ENCODE peak calls at places on chromosome 20, in nine cellular contexts. One of them, this sample, is unnamed.

GRCh38 chr20:19404836-19405235 is 192.4 kb downstream of the SLC24A3 start:
- DNase-seq in A172: peak
- DNase-seq in neuronal stem cell: no peak
- DNase-seq in RCC 7860: no peak
- DNase-seq in kidney epithelial cell: no peak
- DNase-seq in T-helper 9 cell: no peak
- DNase-seq in central memory CD4-positive, alpha-beta T cell: no peak
- DNase-seq in kidney glomerular epithelial cell: no peak
- DNase-seq in naive thymus-derived CD4-positive, alpha-beta T cell: no peak
- DNase-seq in this sample: no peak

GRCh38 chr20:24765316-24766142 is 183.5 kb upstream of the CST7 start:
- DNase-seq in A172: no peak
- DNase-seq in neuronal stem cell: no peak
- DNase-seq in RCC 7860: no peak
- DNase-seq in kidney epithelial cell: no peak
- DNase-seq in T-helper 9 cell: no peak
- DNase-seq in central memory CD4-positive, alpha-beta T cell: no peak
- DNase-seq in kidney glomerular epithelial cell: no peak
- DNase-seq in naive thymus-derived CD4-positive, alpha-beta T cell: no peak
- DNase-seq in this sample: no peak

GRCh38 chr20:37505263-37506165 is 15.5 kb upstream of the NNAT start:
- DNase-seq in A172: no peak
- DNase-seq in neuronal stem cell: no peak
- DNase-seq in RCC 7860: no peak
- DNase-seq in kidney epithelial cell: no peak
- DNase-seq in T-helper 9 cell: no peak
- DNase-seq in central memory CD4-positive, alpha-beta T cell: no peak
- DNase-seq in kidney glomerular epithelial cell: no peak
- DNase-seq in naive thymus-derived CD4-positive, alpha-beta T cell: no peak
- DNase-seq in this sample: no peak

GRCh38 chr20:25195014-25195961 is at the start of gene ENTPD6:
- DNase-seq in A172: peak
- DNase-seq in neuronal stem cell: peak
- DNase-seq in RCC 7860: peak
- DNase-seq in kidney epithelial cell: peak
- DNase-seq in T-helper 9 cell: peak
- DNase-seq in central memory CD4-positive, alpha-beta T cell: peak
- DNase-seq in kidney glomerular epithelial cell: peak
- DNase-seq in naive thymus-derived CD4-positive, alpha-beta T cell: peak
- DNase-seq in this sample: peak

GRCh38 chr20:10954137-10954840 is 280.5 kb upstream of the JAG1 start:
- DNase-seq in A172: peak
- DNase-seq in neuronal stem cell: no peak
- DNase-seq in RCC 7860: peak
- DNase-seq in kidney epithelial cell: peak
- DNase-seq in T-helper 9 cell: no peak
- DNase-seq in central memory CD4-positive, alpha-beta T cell: no peak
- DNase-seq in kidney glomerular epithelial cell: peak
- DNase-seq in naive thymus-derived CD4-positive, alpha-beta T cell: no peak
- DNase-seq in this sample: no peak

GRCh38 chr20:378961-379336 is 1.6 kb upstream of the TRIB3 start:
- DNase-seq in A172: no peak
- DNase-seq in neuronal stem cell: no peak
- DNase-seq in RCC 7860: no peak
- DNase-seq in kidney epithelial cell: no peak
- DNase-seq in T-helper 9 cell: no peak
- DNase-seq in central memory CD4-positive, alpha-beta T cell: no peak
- DNase-seq in kidney glomerular epithelial cell: no peak
- DNase-seq in naive thymus-derived CD4-positive, alpha-beta T cell: no peak
- DNase-seq in this sample: no peak

GRCh38 chr20:60694763-60695162 is 557.3 kb upstream of the CDH4 start:
- DNase-seq in A172: no peak
- DNase-seq in neuronal stem cell: no peak
- DNase-seq in RCC 7860: peak
- DNase-seq in kidney epithelial cell: peak
- DNase-seq in T-helper 9 cell: no peak
- DNase-seq in central memory CD4-positive, alpha-beta T cell: no peak
- DNase-seq in kidney glomerular epithelial cell: no peak
- DNase-seq in naive thymus-derived CD4-positive, alpha-beta T cell: no peak
- DNase-seq in this sample: no peak

GRCh38 chr20:44112456-44112855 is 74.5 kb downstream of the JPH2 start:
- DNase-seq in A172: no peak
- DNase-seq in neuronal stem cell: no peak
- DNase-seq in RCC 7860: no peak
- DNase-seq in kidney epithelial cell: no peak
- DNase-seq in T-helper 9 cell: no peak
- DNase-seq in central memory CD4-positive, alpha-beta T cell: no peak
- DNase-seq in kidney glomerular epithelial cell: no peak
- DNase-seq in naive thymus-derived CD4-positive, alpha-beta T cell: no peak
- DNase-seq in this sample: no peak

GRCh38 chr20:38729767-38730166 is 5.5 kb downstream of the SLC32A1 start:
- DNase-seq in A172: no peak
- DNase-seq in neuronal stem cell: no peak
- DNase-seq in RCC 7860: no peak
- DNase-seq in kidney epithelial cell: no peak
- DNase-seq in T-helper 9 cell: no peak
- DNase-seq in central memory CD4-positive, alpha-beta T cell: no peak
- DNase-seq in kidney glomerular epithelial cell: no peak
- DNase-seq in naive thymus-derived CD4-positive, alpha-beta T cell: no peak
- DNase-seq in this sample: no peak

GRCh38 chr20:49993301-49993751 is 10.5 kb downstream of the SNAI1 start:
- DNase-seq in A172: no peak
- DNase-seq in neuronal stem cell: no peak
- DNase-seq in RCC 7860: no peak
- DNase-seq in kidney epithelial cell: no peak
- DNase-seq in T-helper 9 cell: no peak
- DNase-seq in central memory CD4-positive, alpha-beta T cell: no peak
- DNase-seq in kidney glomerular epithelial cell: no peak
- DNase-seq in naive thymus-derived CD4-positive, alpha-beta T cell: no peak
- DNase-seq in this sample: no peak

GRCh38 chr20:24732076-24732475 is 217.0 kb upstream of the CST7 start:
- DNase-seq in A172: no peak
- DNase-seq in neuronal stem cell: no peak
- DNase-seq in RCC 7860: no peak
- DNase-seq in kidney epithelial cell: no peak
- DNase-seq in T-helper 9 cell: no peak
- DNase-seq in central memory CD4-positive, alpha-beta T cell: no peak
- DNase-seq in kidney glomerular epithelial cell: no peak
- DNase-seq in naive thymus-derived CD4-positive, alpha-beta T cell: no peak
- DNase-seq in this sample: no peak

GRCh38 chr20:46022411-46023147 is 6.4 kb upstream of the SLC12A5 start:
- DNase-seq in A172: peak
- DNase-seq in neuronal stem cell: no peak
- DNase-seq in RCC 7860: no peak
- DNase-seq in kidney epithelial cell: no peak
- DNase-seq in T-helper 9 cell: peak
- DNase-seq in central memory CD4-positive, alpha-beta T cell: peak
- DNase-seq in kidney glomerular epithelial cell: peak
- DNase-seq in naive thymus-derived CD4-positive, alpha-beta T cell: peak
- DNase-seq in this sample: peak

GRCh38 chr20:36061754-36062153 is 92.8 kb upstream of the EPB41L1 start:
- DNase-seq in A172: no peak
- DNase-seq in neuronal stem cell: no peak
- DNase-seq in RCC 7860: no peak
- DNase-seq in kidney epithelial cell: no peak
- DNase-seq in T-helper 9 cell: no peak
- DNase-seq in central memory CD4-positive, alpha-beta T cell: no peak
- DNase-seq in kidney glomerular epithelial cell: no peak
- DNase-seq in naive thymus-derived CD4-positive, alpha-beta T cell: no peak
- DNase-seq in this sample: no peak

GRCh38 chr20:3616250-3616649 is 46.9 kb downstream of the GFRA4 start:
- DNase-seq in A172: peak
- DNase-seq in neuronal stem cell: no peak
- DNase-seq in RCC 7860: peak
- DNase-seq in kidney epithelial cell: peak
- DNase-seq in T-helper 9 cell: no peak
- DNase-seq in central memory CD4-positive, alpha-beta T cell: no peak
- DNase-seq in kidney glomerular epithelial cell: peak
- DNase-seq in naive thymus-derived CD4-positive, alpha-beta T cell: no peak
- DNase-seq in this sample: no peak

GRCh38 chr20:3514012-3514642 is 43.3 kb downstream of the ATRN start:
- DNase-seq in A172: no peak
- DNase-seq in neuronal stem cell: no peak
- DNase-seq in RCC 7860: no peak
- DNase-seq in kidney epithelial cell: no peak
- DNase-seq in T-helper 9 cell: no peak
- DNase-seq in central memory CD4-positive, alpha-beta T cell: no peak
- DNase-seq in kidney glomerular epithelial cell: no peak
- DNase-seq in naive thymus-derived CD4-positive, alpha-beta T cell: no peak
- DNase-seq in this sample: no peak

GRCh38 chr20:4726710-4727391 is 5.1 kb downstream of the PRND start:
- DNase-seq in A172: peak
- DNase-seq in neuronal stem cell: no peak
- DNase-seq in RCC 7860: no peak
- DNase-seq in kidney epithelial cell: no peak
- DNase-seq in T-helper 9 cell: no peak
- DNase-seq in central memory CD4-positive, alpha-beta T cell: peak
- DNase-seq in kidney glomerular epithelial cell: no peak
- DNase-seq in naive thymus-derived CD4-positive, alpha-beta T cell: peak
- DNase-seq in this sample: no peak

GRCh38 chr20:32845786-32846185 is 12.9 kb upstream of the EFCAB8 start:
- DNase-seq in A172: no peak
- DNase-seq in neuronal stem cell: no peak
- DNase-seq in RCC 7860: no peak
- DNase-seq in kidney epithelial cell: no peak
- DNase-seq in T-helper 9 cell: no peak
- DNase-seq in central memory CD4-positive, alpha-beta T cell: no peak
- DNase-seq in kidney glomerular epithelial cell: no peak
- DNase-seq in naive thymus-derived CD4-positive, alpha-beta T cell: no peak
- DNase-seq in this sample: no peak

GRCh38 chr20:15708984-15709598 is 864.2 kb downstream of the KIF16B start:
- DNase-seq in A172: peak
- DNase-seq in neuronal stem cell: no peak
- DNase-seq in RCC 7860: no peak
- DNase-seq in kidney epithelial cell: no peak
- DNase-seq in T-helper 9 cell: peak
- DNase-seq in central memory CD4-positive, alpha-beta T cell: no peak
- DNase-seq in kidney glomerular epithelial cell: no peak
- DNase-seq in naive thymus-derived CD4-positive, alpha-beta T cell: peak
- DNase-seq in this sample: peak

GRCh38 chr20:33915726-33916331 is 77.9 kb upstream of the RALY start:
- DNase-seq in A172: peak
- DNase-seq in neuronal stem cell: no peak
- DNase-seq in RCC 7860: no peak
- DNase-seq in kidney epithelial cell: no peak
- DNase-seq in T-helper 9 cell: peak
- DNase-seq in central memory CD4-positive, alpha-beta T cell: peak
- DNase-seq in kidney glomerular epithelial cell: no peak
- DNase-seq in naive thymus-derived CD4-positive, alpha-beta T cell: peak
- DNase-seq in this sample: peak

GRCh38 chr20:54132612-54133433 is 41.0 kb downstream of the CYP24A1 start:
- DNase-seq in A172: peak
- DNase-seq in neuronal stem cell: peak
- DNase-seq in RCC 7860: peak
- DNase-seq in kidney epithelial cell: peak
- DNase-seq in T-helper 9 cell: no peak
- DNase-seq in central memory CD4-positive, alpha-beta T cell: no peak
- DNase-seq in kidney glomerular epithelial cell: peak
- DNase-seq in naive thymus-derived CD4-positive, alpha-beta T cell: no peak
- DNase-seq in this sample: peak

GRCh38 chr20:56204206-56204605 is 44.3 kb upstream of the MC3R start:
- DNase-seq in A172: no peak
- DNase-seq in neuronal stem cell: no peak
- DNase-seq in RCC 7860: no peak
- DNase-seq in kidney epithelial cell: no peak
- DNase-seq in T-helper 9 cell: no peak
- DNase-seq in central memory CD4-positive, alpha-beta T cell: no peak
- DNase-seq in kidney glomerular epithelial cell: no peak
- DNase-seq in naive thymus-derived CD4-positive, alpha-beta T cell: no peak
- DNase-seq in this sample: no peak

GRCh38 chr20:555933-556332 is 12.3 kb upstream of the CSNK2A1 start:
- DNase-seq in A172: peak
- DNase-seq in neuronal stem cell: no peak
- DNase-seq in RCC 7860: peak
- DNase-seq in kidney epithelial cell: no peak
- DNase-seq in T-helper 9 cell: no peak
- DNase-seq in central memory CD4-positive, alpha-beta T cell: no peak
- DNase-seq in kidney glomerular epithelial cell: peak
- DNase-seq in naive thymus-derived CD4-positive, alpha-beta T cell: no peak
- DNase-seq in this sample: peak

GRCh38 chr20:59820204-59821041 is 113.0 kb downstream of the SYCP2 start:
- DNase-seq in A172: no peak
- DNase-seq in neuronal stem cell: no peak
- DNase-seq in RCC 7860: no peak
- DNase-seq in kidney epithelial cell: no peak
- DNase-seq in T-helper 9 cell: no peak
- DNase-seq in central memory CD4-positive, alpha-beta T cell: no peak
- DNase-seq in kidney glomerular epithelial cell: no peak
- DNase-seq in naive thymus-derived CD4-positive, alpha-beta T cell: no peak
- DNase-seq in this sample: no peak

GRCh38 chr20:36106606-36107005 is 47.9 kb upstream of the EPB41L1 start:
- DNase-seq in A172: no peak
- DNase-seq in neuronal stem cell: no peak
- DNase-seq in RCC 7860: peak
- DNase-seq in kidney epithelial cell: no peak
- DNase-seq in T-helper 9 cell: no peak
- DNase-seq in central memory CD4-positive, alpha-beta T cell: no peak
- DNase-seq in kidney glomerular epithelial cell: peak
- DNase-seq in naive thymus-derived CD4-positive, alpha-beta T cell: no peak
- DNase-seq in this sample: no peak

GRCh38 chr20:64186071-64186598 is 21.9 kb downstream of the MYT1 start:
- DNase-seq in A172: no peak
- DNase-seq in neuronal stem cell: no peak
- DNase-seq in RCC 7860: no peak
- DNase-seq in kidney epithelial cell: no peak
- DNase-seq in T-helper 9 cell: no peak
- DNase-seq in central memory CD4-positive, alpha-beta T cell: no peak
- DNase-seq in kidney glomerular epithelial cell: no peak
- DNase-seq in naive thymus-derived CD4-positive, alpha-beta T cell: no peak
- DNase-seq in this sample: no peak

GRCh38 chr20:43444107-43444506 is 13.6 kb upstream of the SRSF6 start:
- DNase-seq in A172: no peak
- DNase-seq in neuronal stem cell: no peak
- DNase-seq in RCC 7860: no peak
- DNase-seq in kidney epithelial cell: no peak
- DNase-seq in T-helper 9 cell: no peak
- DNase-seq in central memory CD4-positive, alpha-beta T cell: no peak
- DNase-seq in kidney glomerular epithelial cell: no peak
- DNase-seq in naive thymus-derived CD4-positive, alpha-beta T cell: no peak
- DNase-seq in this sample: no peak

GRCh38 chr20:48295445-48295903 is 510.2 kb upstream of the SULF2 start:
- DNase-seq in A172: peak
- DNase-seq in neuronal stem cell: peak
- DNase-seq in RCC 7860: peak
- DNase-seq in kidney epithelial cell: peak
- DNase-seq in T-helper 9 cell: no peak
- DNase-seq in central memory CD4-positive, alpha-beta T cell: no peak
- DNase-seq in kidney glomerular epithelial cell: peak
- DNase-seq in naive thymus-derived CD4-positive, alpha-beta T cell: no peak
- DNase-seq in this sample: peak

GRCh38 chr20:48025061-48025515 is 239.8 kb upstream of the SULF2 start:
- DNase-seq in A172: peak
- DNase-seq in neuronal stem cell: no peak
- DNase-seq in RCC 7860: peak
- DNase-seq in kidney epithelial cell: peak
- DNase-seq in T-helper 9 cell: no peak
- DNase-seq in central memory CD4-positive, alpha-beta T cell: no peak
- DNase-seq in kidney glomerular epithelial cell: peak
- DNase-seq in naive thymus-derived CD4-positive, alpha-beta T cell: no peak
- DNase-seq in this sample: peak

GRCh38 chr20:34111057-34111711 is 859 bp downstream of the EIF2S2 start:
- DNase-seq in A172: peak
- DNase-seq in neuronal stem cell: no peak
- DNase-seq in RCC 7860: no peak
- DNase-seq in kidney epithelial cell: no peak
- DNase-seq in T-helper 9 cell: no peak
- DNase-seq in central memory CD4-positive, alpha-beta T cell: peak
- DNase-seq in kidney glomerular epithelial cell: peak
- DNase-seq in naive thymus-derived CD4-positive, alpha-beta T cell: peak
- DNase-seq in this sample: peak

GRCh38 chr20:52379723-52380336 is 188.3 kb upstream of the ZFP64 start:
- DNase-seq in A172: peak
- DNase-seq in neuronal stem cell: peak
- DNase-seq in RCC 7860: no peak
- DNase-seq in kidney epithelial cell: no peak
- DNase-seq in T-helper 9 cell: peak
- DNase-seq in central memory CD4-positive, alpha-beta T cell: peak
- DNase-seq in kidney glomerular epithelial cell: peak
- DNase-seq in naive thymus-derived CD4-positive, alpha-beta T cell: peak
- DNase-seq in this sample: peak

GRCh38 chr20:52536841-52537400 is 345.3 kb upstream of the ZFP64 start:
- DNase-seq in A172: peak
- DNase-seq in neuronal stem cell: no peak
- DNase-seq in RCC 7860: no peak
- DNase-seq in kidney epithelial cell: peak
- DNase-seq in T-helper 9 cell: no peak
- DNase-seq in central memory CD4-positive, alpha-beta T cell: no peak
- DNase-seq in kidney glomerular epithelial cell: no peak
- DNase-seq in naive thymus-derived CD4-positive, alpha-beta T cell: no peak
- DNase-seq in this sample: peak